ENCODE peak calls at places on chromosomes 13 and 19, in six cellular contexts. S is OCI-LY7; A is progenitor cell of endocrine pancreas; L is GM12865; E is astrocyte of the spinal cord; O is CD8-positive, alpha-beta T cell. R is an unnamed sample.
A peak's percentile ranks its signal among the peaks of the same experiment; 100 is the strongest.

GRCh38 chr13:102799544-102800144 is 725 bp downstream of the BIVM start:
- DNase-seq in S (no peak), A (peak; percentile 26), L (peak; percentile 8), E (peak; percentile 21), O (no peak), R (no peak)

GRCh38 chr13:33606692-33607091 is 211.3 kb upstream of the RFC3 start:
- DNase-seq in S (no peak), A (no peak), L (no peak), E (peak; percentile 12), O (no peak), R (no peak)

GRCh38 chr13:104522235-104523072 is 1456.2 kb upstream of the SLC10A2 start:
- DNase-seq in S (no peak), A (no peak), L (no peak), E (no peak), O (no peak), R (no peak)

GRCh38 chr19:55605637-55606470 is at the start of gene ZNF865:
- DNase-seq in S (peak; percentile 80), A (no peak), L (peak; percentile 90), E (peak; percentile 87), O (peak; percentile 57), R (peak; percentile 71)

GRCh38 chr19:1269478-1270167 is 491 bp downstream of the CIRBP start:
- DNase-seq in S (peak; percentile 93), A (peak; percentile 77), L (peak; percentile 92), E (peak; percentile 87), O (peak; percentile 84), R (peak; percentile 90)

GRCh38 chr13:39527961-39528720 is 74.9 kb downstream of the LHFPL6 start:
- DNase-seq in S (no peak), A (no peak), L (no peak), E (peak; percentile 91), O (no peak), R (no peak)

GRCh38 chr13:49812806-49813205 is 20.3 kb upstream of the KPNA3 start:
- DNase-seq in S (no peak), A (no peak), L (no peak), E (no peak), O (no peak), R (no peak)

GRCh38 chr13:40563350-40564125 is 102.9 kb downstream of the FOXO1 start:
- DNase-seq in S (no peak), A (no peak), L (no peak), E (no peak), O (no peak), R (no peak)

GRCh38 chr19:41616785-41617621 is 9.9 kb downstream of the CEACAM4 start:
- DNase-seq in S (peak; percentile 7), A (no peak), L (no peak), E (no peak), O (no peak), R (peak; percentile 27)

DNA sequence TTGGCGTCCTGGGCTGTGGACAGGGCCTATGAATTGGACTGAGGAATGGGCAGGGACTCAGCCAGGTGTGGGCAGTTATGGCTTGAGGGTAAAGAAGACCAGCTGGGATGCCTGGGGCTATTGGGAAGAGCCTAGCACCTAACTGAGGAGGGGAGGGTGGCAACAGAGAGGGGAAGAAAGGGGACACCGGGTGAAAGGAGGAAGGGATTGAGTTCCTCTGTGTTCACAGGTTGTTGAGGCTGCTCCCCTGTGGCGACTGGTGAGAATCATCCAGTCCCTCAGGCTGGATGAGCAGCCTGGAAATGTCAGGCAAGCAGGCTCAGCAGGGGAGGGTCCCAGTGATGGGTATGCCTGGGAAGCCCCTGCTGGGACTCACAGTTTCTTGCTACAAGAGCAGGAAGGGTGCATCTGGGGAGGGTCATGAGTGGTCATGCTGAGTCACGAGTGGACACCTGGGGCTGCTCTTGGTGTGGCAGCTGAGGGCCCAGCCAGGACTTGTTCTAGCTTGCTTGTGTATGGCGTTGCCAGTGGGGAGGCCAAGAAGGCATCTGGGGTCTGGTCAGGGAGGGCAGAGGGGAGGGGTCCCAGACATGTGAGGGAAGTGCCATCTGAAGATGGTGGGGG is 1.4 kb downstream of the ZNF324 start:
- DNase-seq in S (no peak), A (no peak), L (no peak), E (no peak), O (no peak), R (no peak)
- TF ChIP-seq CTCF in S (no peak), A (no peak), L (no peak), E (no peak), O (no peak), R (no peak)

GRCh38 chr19:45793178-45793564 is 526 bp upstream of the DMWD start:
- DNase-seq in S (no peak), A (no peak), L (no peak), E (no peak), O (no peak), R (no peak)
- TF ChIP-seq CTCF in S (no peak), A (no peak), L (no peak), E (no peak), O (no peak), R (no peak)

GRCh38 chr19:47272448-47273312 is 2.0 kb upstream of the INAFM1 start:
- DNase-seq in S (no peak), A (no peak), L (no peak), E (no peak), O (no peak), R (no peak)
- TF ChIP-seq CTCF in S (no peak), A (no peak), L (no peak), E (no peak), O (no peak), R (no peak)

GRCh38 chr19:46404039-46404883 is 9.1 kb downstream of the CCDC8 start:
- DNase-seq in S (peak; percentile 40), A (peak; percentile 49), L (no peak), E (peak; percentile 34), O (no peak), R (no peak)
- TF ChIP-seq CTCF in S (peak; percentile 67), A (peak; percentile 42), L (no peak), E (peak; percentile 41), O (no peak), R (no peak)

DNA sequence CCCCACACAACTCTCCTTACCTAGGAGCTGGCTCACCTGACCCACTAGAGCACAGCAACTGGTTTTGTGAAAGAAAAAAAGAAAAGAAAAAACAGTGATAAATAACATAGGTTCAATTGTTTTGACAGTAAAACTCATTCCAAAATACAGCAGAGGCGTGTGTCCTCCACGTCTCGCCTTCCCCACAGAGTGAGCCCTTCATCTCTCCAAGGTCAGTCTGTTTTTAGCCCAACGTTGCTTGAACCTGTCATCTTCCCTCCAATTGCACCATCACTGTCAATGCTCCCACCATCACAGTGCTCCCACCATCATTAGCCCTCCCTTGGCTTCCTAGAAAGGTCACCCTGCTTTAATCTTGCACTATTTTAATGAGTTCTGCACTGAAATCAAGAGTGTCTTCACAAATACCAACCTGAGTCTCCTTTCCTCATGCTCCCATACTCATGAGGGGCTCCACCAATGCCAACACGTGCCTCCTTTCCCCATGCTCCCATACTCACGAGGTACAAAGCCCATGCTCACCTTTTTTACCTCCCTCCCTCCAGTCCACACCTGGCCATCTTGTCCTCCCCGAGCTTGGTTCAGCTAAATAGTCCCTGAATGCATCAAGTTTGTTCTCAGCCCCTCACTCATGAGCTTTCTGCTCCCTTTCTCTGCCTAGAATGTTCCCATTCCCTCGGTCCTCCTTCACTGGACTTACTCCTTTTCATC is 103.7 kb downstream of the IRS2 start:
- DNase-seq in S (no peak), A (no peak), L (no peak), E (no peak), O (no peak), R (no peak)
- TF ChIP-seq CTCF in S (no peak), A (no peak), L (no peak), E (no peak), O (no peak), R (no peak)

GRCh38 chr19:5775668-5776309 is 8.8 kb downstream of the PRR22 start:
- DNase-seq in S (no peak), A (no peak), L (no peak), E (no peak), O (no peak), R (no peak)
- TF ChIP-seq CTCF in S (no peak), A (no peak), L (no peak), E (no peak), O (no peak), R (no peak)